ENCODE peak calls at places on chromosomes 6 and 20, in six cellular contexts. S, L, R, X, Q and T are unnamed samples.

GRCh38 chr20:5191829-5192569 is 65.2 kb downstream of the CDS2 start:
- DNase-seq in X (no peak), L (peak; percentile 87), Q (no peak), R (peak; percentile 70), S (peak; percentile 81), T (no peak)

GRCh38 chr6:44011350-44011925 is 115.8 kb downstream of the MRPL14 start:
- DNase-seq in Q (no peak), S (no peak), L (no peak), R (no peak), X (no peak), T (no peak)

GRCh38 chr6:3438190-3439167 is 18.4 kb downstream of the SLC22A23 start:
- DNase-seq in X (no peak), Q (peak; percentile 48), R (no peak), S (no peak), L (peak; percentile 77), T (no peak)

GRCh38 chr20:37007898-37008649 is 56.6 kb upstream of the SAMHD1 start:
- DNase-seq in S (peak; percentile 72), X (no peak), Q (no peak), L (peak; percentile 59), R (no peak), T (no peak)

GRCh38 chr6:168514216-168514615 is 73.2 kb downstream of the SMOC2 start:
- DNase-seq in S (no peak), R (no peak), X (no peak), L (peak; percentile 85), Q (peak; percentile 60), T (peak; percentile 85)

GRCh38 chr6:116536216-116536621 is 9.3 kb downstream of the TRAPPC3L start:
- DNase-seq in L (peak; percentile 76), Q (no peak), R (peak; percentile 81), S (peak; percentile 77), X (no peak), T (no peak)

GRCh38 chr20:58117944-58118343 is 110.5 kb downstream of the ANKRD60 start:
- DNase-seq in Q (no peak), S (no peak), R (no peak), X (no peak), L (no peak), T (no peak)

GRCh38 chr20:23141450-23142161 is 55.5 kb upstream of the CD93 start:
- DNase-seq in R (no peak), S (no peak), L (no peak), Q (no peak), X (no peak), T (no peak)

GRCh38 chr20:64051033-64051452 is 1.6 kb upstream of the SOX18 start:
- DNase-seq in R (no peak), L (no peak), S (no peak), Q (no peak), X (no peak), T (no peak)

GRCh38 chr6:36430351-36430750 is 12.3 kb downstream of the PXT1 start:
- DNase-seq in S (no peak), X (no peak), Q (no peak), L (peak; percentile 60), R (peak; percentile 26), T (no peak)

GRCh38 chr6:41546866-41547798 is 951 bp downstream of the FOXP4 start:
- DNase-seq in S (peak; percentile 58), R (peak; percentile 77), Q (peak; percentile 49), X (no peak), L (peak; percentile 56), T (no peak)

GRCh38 chr6:89596056-89596455 is 42.5 kb downstream of the LYRM2 start:
- DNase-seq in R (no peak), L (no peak), X (no peak), Q (no peak), S (peak; percentile 77), T (no peak)

GRCh38 chr6:30781697-30782424 is 37.5 kb upstream of the IER3 start:
- DNase-seq in S (no peak), R (no peak), Q (peak; percentile 95), L (peak; percentile 99), X (peak; percentile 43), T (peak; percentile 97)

GRCh38 chr6:158037771-158038170 is 56.1 kb downstream of the SYNJ2 start:
- DNase-seq in S (no peak), R (no peak), Q (no peak), X (no peak), L (no peak), T (no peak)

GRCh38 chr20:41467690-41468089 is 101.1 kb upstream of the EMILIN3 start:
- DNase-seq in L (no peak), S (no peak), X (no peak), R (no peak), Q (no peak), T (no peak)

GRCh38 chr20:49262444-49262843 is 15.4 kb downstream of the ZNFX1 start:
- DNase-seq in Q (no peak), X (no peak), R (no peak), S (no peak), L (no peak), T (no peak)

GRCh38 chr20:62739581-62740285 is 31.1 kb downstream of the NTSR1 start:
- DNase-seq in S (no peak), Q (no peak), X (no peak), R (no peak), L (no peak), T (no peak)

GRCh38 chr6:158708239-158708638 is 58.4 kb downstream of the SYTL3 start:
- DNase-seq in X (no peak), S (no peak), L (peak; percentile 86), R (no peak), Q (no peak), T (peak; percentile 56)

GRCh38 chr20:62936996-62937352 is 973 bp upstream of the GID8 start:
- DNase-seq in X (no peak), R (no peak), S (peak; percentile 24), Q (no peak), L (peak; percentile 40), T (no peak)

GRCh38 chr20:57613481-57613921 is 6.7 kb downstream of the ZBP1 start:
- DNase-seq in R (no peak), S (no peak), X (no peak), L (no peak), Q (no peak), T (no peak)

GRCh38 chr6:95576621-95577316 is 566 bp upstream of the MANEA start:
- DNase-seq in X (no peak), R (no peak), L (peak; percentile 34), S (peak; percentile 41), Q (no peak), T (no peak)

GRCh38 chr6:72784581-72784980 is 162.7 kb downstream of the KCNQ5 start:
- DNase-seq in X (no peak), L (peak; percentile 51), R (no peak), Q (no peak), S (no peak), T (no peak)

GRCh38 chr6:44150317-44150917 is 8.2 kb upstream of the CAPN11 start:
- DNase-seq in Q (no peak), X (no peak), L (no peak), R (no peak), S (no peak), T (no peak)

GRCh38 chr20:9926476-9926875 is 87.6 kb upstream of the PAK5 start:
- DNase-seq in R (no peak), S (no peak), L (no peak), Q (no peak), X (no peak), T (no peak)

GRCh38 chr6:17914651-17915050 is 72.8 kb downstream of the KIF13A start:
- DNase-seq in Q (no peak), L (no peak), R (no peak), X (no peak), S (no peak), T (no peak)

GRCh38 chr20:32010096-32010495 is at the start of gene CCM2L:
- DNase-seq in Q (no peak), L (no peak), S (no peak), R (no peak), X (no peak), T (peak; percentile 55)
- H3K27ac ChIP-seq in Q (no peak within 1 kb of the TSS), L (no peak within 1 kb of the TSS), S (no peak within 1 kb of the TSS), R (no peak within 1 kb of the TSS), X (peak within 1 kb of the TSS; percentile 78), T (peak within 1 kb of the TSS; percentile 84)

DNA sequence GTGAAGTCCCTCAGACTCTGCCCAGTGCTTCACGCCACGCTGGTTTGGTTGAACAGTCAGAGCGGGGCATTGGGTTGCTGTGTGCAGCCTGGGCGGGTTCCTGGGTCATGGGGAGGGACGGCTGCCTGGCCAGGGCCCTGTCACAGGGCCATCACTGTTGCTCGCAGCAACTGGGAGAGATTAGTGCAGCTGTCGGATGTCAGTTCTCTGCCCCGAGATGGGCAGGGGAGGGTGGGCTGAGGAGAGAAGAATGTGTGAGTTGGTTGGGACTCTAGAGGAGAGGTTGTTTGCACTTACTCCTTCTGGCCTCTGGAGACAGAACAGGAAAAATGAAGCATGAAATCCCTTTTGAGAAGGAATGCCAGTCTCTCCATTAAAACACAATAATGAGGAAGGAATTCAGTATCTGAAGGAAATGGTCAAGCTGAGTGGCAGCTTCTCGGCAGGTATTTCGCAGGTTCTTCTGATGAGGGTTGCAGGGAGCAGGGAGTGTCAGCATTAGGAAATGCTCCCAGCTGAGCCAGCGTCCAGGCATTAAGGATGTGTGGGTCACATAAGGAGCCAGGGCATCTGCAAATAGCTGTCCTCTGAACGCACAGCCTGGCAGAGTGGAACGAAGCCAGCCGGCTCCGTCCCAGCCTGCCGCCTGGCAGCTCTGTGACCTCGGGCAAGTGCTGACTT is 95.9 kb downstream of the SSR1 start:
- DNase-seq in L (no peak), Q (peak; percentile 70), S (no peak), R (peak; percentile 82), X (no peak), T (peak; percentile 57)
- H3K36me3 ChIP-seq in L (peaks cover 5% of the 10 kb centered on the region), Q (peaks cover 23% of the 10 kb centered on the region), S (no peaks in the 10 kb centered on the region), R (no peaks in the 10 kb centered on the region), X (peaks cover 26% of the 10 kb centered on the region), T (no peaks in the 10 kb centered on the region)

DNA sequence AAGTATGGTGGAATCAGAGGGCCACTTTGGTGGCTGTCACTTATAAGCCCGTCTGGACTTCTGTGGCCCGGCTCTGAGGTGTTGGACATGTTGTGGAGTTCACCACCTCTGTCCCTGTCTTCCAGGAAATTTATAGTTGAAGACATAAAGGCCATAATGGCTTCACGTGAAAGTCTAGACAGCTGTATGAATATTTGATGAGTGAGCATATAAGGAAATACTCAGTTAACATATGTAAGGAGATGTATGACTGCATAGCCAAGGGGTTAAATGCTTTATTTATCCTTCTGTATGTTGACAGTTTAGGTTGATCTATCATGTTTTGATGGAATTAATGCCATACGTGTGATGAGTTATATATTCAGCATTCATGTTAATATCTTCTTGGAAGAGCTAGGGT is 16.1 kb downstream of the HIVEP1 start:
- DNase-seq in L (no peak), R (no peak), X (no peak), S (no peak), Q (no peak), T (no peak)
- H3K9me3 ChIP-seq in L (no peaks in the 10 kb centered on the region), R (no peaks in the 10 kb centered on the region), X (no peaks in the 10 kb centered on the region), S (peaks cover 38% of the 10 kb centered on the region), Q (peaks cover 8% of the 10 kb centered on the region), T (peaks cover 28% of the 10 kb centered on the region)

DNA sequence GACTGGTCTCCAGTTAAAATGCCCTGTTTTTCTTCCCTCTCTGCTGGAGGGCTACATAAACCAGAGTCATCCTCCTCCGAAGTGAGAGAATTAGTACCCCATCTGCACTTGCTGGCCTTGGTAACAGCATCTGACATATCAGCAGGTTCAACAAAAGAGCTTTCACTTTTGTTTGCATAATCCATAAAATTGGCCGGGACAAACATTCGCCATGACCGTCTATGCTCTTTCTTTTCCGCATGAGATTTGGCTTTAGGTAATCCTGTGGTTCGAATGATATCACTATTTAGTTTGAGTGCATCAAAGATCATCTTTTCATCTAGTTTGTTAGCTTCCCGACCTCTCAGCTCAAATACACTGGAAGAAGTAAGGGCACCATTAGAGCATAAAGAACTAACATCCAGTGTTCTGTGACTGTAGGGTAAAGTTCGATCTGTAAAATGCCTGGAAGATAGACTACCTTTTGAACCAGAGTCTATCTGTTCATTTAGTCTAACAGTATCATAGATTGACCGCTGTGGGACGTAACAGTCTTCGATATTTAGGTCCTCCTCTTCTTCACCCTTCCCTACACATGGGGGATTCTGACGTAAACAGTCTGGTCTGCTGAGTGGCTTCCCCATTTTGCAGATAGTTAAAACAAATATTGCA is 101.6 kb downstream of the DST start:
- DNase-seq in L (no peak), S (no peak), R (no peak), Q (no peak), X (no peak), T (no peak)
- H3K27ac ChIP-seq in L (no peak overlapping the region), S (no peak overlapping the region), R (no peak overlapping the region), Q (peak overlapping the region; percentile 80), X (peak overlapping the region; percentile 96), T (peak overlapping the region; percentile 89)